ENCODE peak calls at places on chromosome 12, in four cellular contexts. K is HepG2, Y is K562, G is WTC11. M is an unnamed sample.

GRCh38 chr12:32860182-32860581 is 36.4 kb downstream of the PKP2 start:
- DNase-seq in K (no peak), Y (no peak), G (no peak), M (no peak)

GRCh38 chr12:51593539-51593938 is 2.5 kb downstream of the SCN8A start:
- DNase-seq in K (peak), Y (peak), G (peak), M (no peak)

GRCh38 chr12:30977537-30978349 is 51.2 kb downstream of the TSPAN11 start:
- DNase-seq in K (no peak), Y (no peak), G (no peak), M (no peak)

GRCh38 chr12:33724867-33725266 is 285.2 kb upstream of the SYT10 start:
- DNase-seq in K (no peak), Y (no peak), G (no peak), M (no peak)

GRCh38 chr12:59164226-59164625 is 243.9 kb upstream of the LRIG3 start:
- DNase-seq in K (no peak), Y (no peak), G (no peak), M (no peak)

GRCh38 chr12:56078931-56079728 is 835 bp upstream of the ERBB3 start:
- DNase-seq in K (peak), Y (peak), G (peak), M (peak)

GRCh38 chr12:12684375-12685106 is 11.4 kb downstream of the GPR19 start:
- DNase-seq in K (peak), Y (no peak), G (peak), M (peak)

GRCh38 chr12:49980501-49981158 is 7.9 kb downstream of the AQP6 start:
- DNase-seq in K (peak), Y (no peak), G (no peak), M (peak)

GRCh38 chr12:45415393-45415817 is 199.5 kb downstream of the ANO6 start:
- DNase-seq in K (peak), Y (peak), G (no peak), M (no peak)

GRCh38 chr12:54415223-54415929 is 3.7 kb downstream of the ITGA5 start:
- DNase-seq in K (no peak), Y (no peak), G (no peak), M (no peak)

GRCh38 chr12:54412348-54412747 is 6.7 kb downstream of the ITGA5 start:
- DNase-seq in K (no peak), Y (no peak), G (no peak), M (no peak)

GRCh38 chr12:54412786-54413185 is 6.3 kb downstream of the ITGA5 start:
- DNase-seq in K (no peak), Y (no peak), G (no peak), M (no peak)

GRCh38 chr12:54414191-54414525 is 4.9 kb downstream of the ITGA5 start:
- DNase-seq in K (no peak), Y (no peak), G (no peak), M (no peak)

DNA sequence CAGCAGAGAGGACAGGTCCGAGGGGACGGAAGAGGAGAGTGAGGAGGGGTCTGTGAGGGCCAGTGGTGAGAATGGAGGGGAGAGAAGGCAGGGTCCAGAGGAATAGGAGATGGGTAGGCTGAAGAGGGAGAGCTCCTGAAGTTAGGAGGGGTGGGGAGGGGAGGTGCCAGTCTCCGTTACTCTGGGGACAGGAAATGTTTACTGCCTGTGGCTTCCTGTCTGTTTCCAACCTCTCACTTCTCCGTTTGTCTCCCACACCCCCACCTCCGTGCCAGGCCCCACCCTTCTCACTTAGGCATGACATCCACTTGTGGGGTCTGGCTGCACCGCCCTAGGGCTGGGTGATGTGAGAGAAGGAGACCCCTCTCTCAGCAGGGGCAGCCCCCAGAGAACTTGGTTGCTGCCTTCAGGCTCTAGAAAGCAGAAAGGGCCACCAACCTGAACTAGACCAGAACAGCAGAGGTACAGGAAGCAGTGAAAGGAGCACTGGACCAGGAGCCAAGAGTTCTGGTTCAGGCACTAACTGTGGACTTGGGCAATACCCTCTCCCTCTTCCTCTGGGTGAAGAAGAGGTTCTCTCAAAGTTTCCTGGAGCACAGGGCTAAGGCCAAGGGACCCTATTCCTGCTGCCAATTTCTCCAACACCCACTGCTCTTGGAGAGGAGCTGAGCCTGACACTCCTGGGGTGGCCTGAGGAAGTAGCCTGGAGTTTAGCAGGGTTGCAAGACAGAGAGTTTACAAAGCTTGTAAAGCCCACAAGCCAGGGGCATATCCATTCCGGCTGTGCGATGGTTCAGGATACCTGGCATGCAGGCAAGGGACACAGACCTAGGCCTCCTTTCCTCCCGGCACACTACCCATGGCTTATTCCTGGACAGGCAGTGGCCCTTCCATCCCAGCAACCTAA is 5.5 kb downstream of the ITGA5 start:
- DNase-seq in K (no peak), Y (no peak), G (no peak), M (no peak)
- TF ChIP-seq FOXJ3 in K (no peak), Y (no peak), G (no peak), M (no peak)

DNA sequence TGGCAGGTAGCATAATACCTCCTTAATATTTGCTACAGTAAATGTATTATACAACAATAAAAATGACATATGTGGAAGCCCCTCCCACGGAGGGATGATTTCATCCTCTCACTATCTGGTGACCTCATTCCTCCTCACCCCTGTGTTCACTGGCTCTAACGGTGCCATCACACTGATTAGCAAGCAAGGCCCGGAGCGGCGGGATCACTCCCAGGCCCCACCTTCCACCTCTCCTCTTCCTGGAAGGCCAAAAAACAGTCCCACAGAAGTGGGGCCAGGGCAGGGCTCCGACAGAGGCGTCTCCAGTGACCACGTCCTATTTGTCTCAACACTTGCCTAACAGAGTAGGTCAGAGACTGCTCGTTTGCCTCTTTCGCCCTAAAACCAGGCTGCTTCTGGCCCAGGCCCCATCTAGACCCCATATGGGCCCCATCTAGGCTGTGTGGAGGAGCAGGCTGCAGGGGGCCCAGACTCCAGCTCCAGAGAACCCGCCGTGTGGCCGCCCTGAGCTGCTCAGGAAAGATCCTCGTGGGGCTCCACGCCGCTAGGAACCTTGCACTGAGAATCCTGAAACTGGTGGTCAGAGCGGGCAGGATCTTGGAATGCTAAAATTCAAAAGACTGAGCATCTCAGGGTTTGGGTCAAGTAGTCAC is 3.7 kb downstream of the SELPLG start:
- DNase-seq in K (peak), Y (peak), G (no peak), M (no peak)
- TF ChIP-seq FOXJ3 in K (no peak), Y (no peak), G (no peak), M (no peak)

GRCh38 chr12:80226576-80226975 is 127.2 kb downstream of the OTOGL start:
- DNase-seq in K (no peak), Y (no peak), G (no peak), M (no peak)
- TF ChIP-seq FOXJ3 in K (no peak), Y (no peak), G (no peak), M (no peak)

GRCh38 chr12:76455582-76456345 is 103.8 kb downstream of the OSBPL8 start:
- DNase-seq in K (peak), Y (peak), G (no peak), M (peak)
- TF ChIP-seq FOXJ3 in K (no peak), Y (no peak), G (no peak), M (no peak)

GRCh38 chr12:115963030-115963480 is 314.4 kb downstream of the MED13L start:
- DNase-seq in K (no peak), Y (no peak), G (no peak), M (no peak)
- TF ChIP-seq FOXJ3 in K (no peak), Y (no peak), G (no peak), M (no peak)

GRCh38 chr12:108289342-108290131 is 49.6 kb downstream of the CMKLR1 start:
- DNase-seq in K (no peak), Y (no peak), G (no peak), M (no peak)
- TF ChIP-seq FOXJ3 in K (no peak), Y (no peak), G (no peak), M (no peak)

DNA sequence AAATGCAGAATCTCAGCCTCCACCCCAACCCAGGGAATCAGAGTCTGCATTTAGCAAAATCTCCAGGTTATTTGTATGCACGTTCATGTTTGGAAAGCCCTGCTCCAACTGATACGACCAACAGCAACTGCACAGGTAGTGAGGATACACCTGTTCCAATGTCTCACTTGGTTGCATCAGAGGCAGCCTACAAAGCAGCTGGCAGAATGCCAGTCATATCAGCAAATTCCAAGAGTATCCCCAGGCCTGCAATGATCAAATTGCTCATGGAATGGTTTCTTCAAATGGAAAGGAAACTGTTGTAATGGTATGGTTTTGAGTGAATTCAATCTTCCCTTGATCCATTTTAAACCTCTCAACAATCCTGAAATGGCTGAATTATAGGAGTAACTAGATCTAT is 75.4 kb downstream of the GRIP1 start:
- DNase-seq in K (no peak), Y (no peak), G (no peak), M (no peak)
- TF ChIP-seq FOXJ3 in K (no peak), Y (no peak), G (no peak), M (no peak)

DNA sequence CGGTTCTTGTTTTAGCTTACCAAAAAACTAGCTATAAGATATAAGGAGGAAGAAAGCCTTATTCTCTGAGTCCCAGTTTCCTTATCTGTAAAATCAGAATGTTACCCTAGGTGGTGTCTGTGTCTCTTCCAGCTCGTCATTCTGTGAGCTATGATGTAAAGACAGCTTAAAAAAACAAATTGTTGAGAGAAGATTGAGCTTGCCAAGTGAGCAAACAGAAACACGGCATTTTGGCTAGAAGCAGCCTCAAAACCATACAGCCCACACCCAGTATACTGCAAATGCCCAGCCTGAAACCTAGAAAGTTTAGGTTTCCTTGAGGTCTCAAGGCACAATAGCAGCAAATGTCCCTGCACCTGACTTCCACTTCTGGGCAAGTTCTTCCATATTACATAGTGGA is 151.4 kb downstream of the SSPN start:
- DNase-seq in K (no peak), Y (no peak), G (no peak), M (no peak)
- TF ChIP-seq FOXJ3 in K (no peak), Y (no peak), G (no peak), M (no peak)

GRCh38 chr12:107025691-107026090 is 38.7 kb upstream of the MTERF2 start:
- DNase-seq in K (no peak), Y (no peak), G (no peak), M (no peak)

GRCh38 chr12:107032266-107032665 is 45.3 kb upstream of the MTERF2 start:
- DNase-seq in K (no peak), Y (peak), G (no peak), M (no peak)

DNA sequence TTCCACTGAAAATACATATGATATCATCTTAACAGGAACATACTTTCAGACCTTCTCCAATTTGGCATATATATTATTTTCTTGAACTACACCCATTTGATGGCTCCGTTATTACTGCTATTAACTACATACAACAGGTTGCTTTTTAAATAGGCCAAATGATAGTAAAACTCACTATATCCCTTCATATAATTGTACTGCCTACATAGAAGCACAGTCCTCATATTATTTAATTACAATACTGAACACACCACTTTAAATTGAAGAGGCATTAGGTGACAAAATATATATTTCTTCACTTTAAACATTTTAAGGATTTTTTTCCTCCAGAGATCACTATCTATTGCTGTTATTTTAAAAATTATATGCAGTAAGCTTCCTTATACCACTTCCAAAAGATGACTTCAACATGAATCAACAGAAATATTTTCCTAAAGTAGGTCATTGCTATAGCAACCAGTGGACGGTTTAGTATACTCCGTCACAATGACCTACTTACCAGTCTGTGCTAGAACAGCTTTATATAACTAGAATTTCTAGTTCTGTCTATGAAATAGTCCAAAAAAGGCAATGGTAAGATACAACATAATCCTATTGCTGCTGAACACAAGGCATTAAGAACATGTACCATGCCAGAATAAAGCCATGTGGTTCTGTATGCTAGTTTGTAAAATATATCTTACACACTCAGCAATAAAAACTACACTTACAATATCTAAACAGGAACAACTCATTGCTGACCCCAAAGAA is 40.5 kb upstream of the MTERF2 start:
- DNase-seq in K (peak), Y (no peak), G (no peak), M (peak)
- TF ChIP-seq FOXJ3 in K (no peak), Y (no peak), G (no peak), M (no peak)